ENCODE peak calls at places on chromosomes 3 and 15, in five cellular contexts. T is H1, G is K562, D is HepG2, W is GM12878. L is an unnamed sample.

GRCh38 chr3:127674793-127675189 is 2.0 kb downstream of the ABTB1 start:
- DNase-seq in T (no peak), G (no peak), D (no peak), W (no peak), L (peak)

GRCh38 chr15:53759333-53759975 is at the start of gene WDR72:
- DNase-seq in T (no peak), G (peak), D (no peak), W (no peak), L (peak)

GRCh38 chr15:62977952-62978811 is 64.4 kb upstream of the TPM1 start:
- DNase-seq in T (no peak), G (no peak), D (no peak), W (no peak), L (no peak)

GRCh38 chr3:117921908-117922456 is 1112.7 kb downstream of the IGSF11 start:
- DNase-seq in T (no peak), G (no peak), D (no peak), W (no peak), L (no peak)

GRCh38 chr3:118332699-118333098 is 701.9 kb downstream of the IGSF11 start:
- DNase-seq in T (no peak), G (no peak), D (no peak), W (no peak), L (no peak)

GRCh38 chr3:161305095-161305991 is 66.0 kb downstream of the SPTSSB start:
- DNase-seq in T (no peak), G (peak), D (no peak), W (no peak), L (no peak)

GRCh38 chr3:149415484-149415883 is 38.0 kb upstream of the TM4SF1 start:
- DNase-seq in T (no peak), G (no peak), D (no peak), W (no peak), L (no peak)

GRCh38 chr3:48962340-48962739 is 27.7 kb upstream of the P4HTM start:
- DNase-seq in T (no peak), G (no peak), D (no peak), W (no peak), L (no peak)

GRCh38 chr15:88752501-88752900 is 50.7 kb upstream of the ACAN start:
- DNase-seq in T (no peak), G (no peak), D (no peak), W (no peak), L (no peak)

GRCh38 chr3:78204977-78205376 is 1165.1 kb downstream of the ROBO2 start:
- DNase-seq in T (no peak), G (no peak), D (peak), W (no peak), L (no peak)

GRCh38 chr15:60591491-60592385 is 112.8 kb upstream of the ICE2 start:
- DNase-seq in T (no peak), G (no peak), D (no peak), W (no peak), L (peak)

GRCh38 chr15:60316961-60317360 is 80.8 kb downstream of the ANXA2 start:
- DNase-seq in T (no peak), G (no peak), D (no peak), W (no peak), L (no peak)

GRCh38 chr15:34581043-34581365 is 2.4 kb downstream of the GOLGA8B start:
- DNase-seq in T (no peak), G (no peak), D (no peak), W (no peak), L (no peak)

GRCh38 chr3:65473746-65474145 is 565.0 kb downstream of the MAGI1 start:
- DNase-seq in T (no peak), G (no peak), D (no peak), W (no peak), L (no peak)

GRCh38 chr15:49282366-49282765 is 112.3 kb downstream of the GALK2 start:
- DNase-seq in T (no peak), G (no peak), D (no peak), W (no peak), L (no peak)

DNA sequence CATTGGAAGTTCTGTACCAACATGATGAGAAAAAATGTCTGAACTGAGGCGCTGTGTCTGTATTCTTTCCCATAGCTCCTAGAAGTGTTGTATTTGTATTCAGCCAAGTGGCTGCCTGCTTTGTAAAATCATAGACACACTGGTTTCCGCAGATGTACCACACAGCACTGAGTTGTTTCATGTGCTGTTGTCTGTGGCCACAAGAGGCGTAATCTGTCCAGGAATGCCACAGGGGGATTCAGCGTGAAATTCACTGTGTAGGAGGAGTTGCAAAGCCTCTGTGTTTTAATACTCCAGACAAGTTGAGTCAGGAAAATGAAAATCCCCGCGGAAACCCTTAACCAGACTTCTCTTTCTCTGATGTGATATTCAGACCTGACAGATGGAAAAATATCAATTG is 462.2 kb downstream of the NSUN3 start:
- DNase-seq in T (no peak), G (no peak), D (peak), W (no peak), L (no peak)
- TF ChIP-seq USF2 in T (no peak), G (no peak), D (no peak), W (no peak), L (no peak)

DNA sequence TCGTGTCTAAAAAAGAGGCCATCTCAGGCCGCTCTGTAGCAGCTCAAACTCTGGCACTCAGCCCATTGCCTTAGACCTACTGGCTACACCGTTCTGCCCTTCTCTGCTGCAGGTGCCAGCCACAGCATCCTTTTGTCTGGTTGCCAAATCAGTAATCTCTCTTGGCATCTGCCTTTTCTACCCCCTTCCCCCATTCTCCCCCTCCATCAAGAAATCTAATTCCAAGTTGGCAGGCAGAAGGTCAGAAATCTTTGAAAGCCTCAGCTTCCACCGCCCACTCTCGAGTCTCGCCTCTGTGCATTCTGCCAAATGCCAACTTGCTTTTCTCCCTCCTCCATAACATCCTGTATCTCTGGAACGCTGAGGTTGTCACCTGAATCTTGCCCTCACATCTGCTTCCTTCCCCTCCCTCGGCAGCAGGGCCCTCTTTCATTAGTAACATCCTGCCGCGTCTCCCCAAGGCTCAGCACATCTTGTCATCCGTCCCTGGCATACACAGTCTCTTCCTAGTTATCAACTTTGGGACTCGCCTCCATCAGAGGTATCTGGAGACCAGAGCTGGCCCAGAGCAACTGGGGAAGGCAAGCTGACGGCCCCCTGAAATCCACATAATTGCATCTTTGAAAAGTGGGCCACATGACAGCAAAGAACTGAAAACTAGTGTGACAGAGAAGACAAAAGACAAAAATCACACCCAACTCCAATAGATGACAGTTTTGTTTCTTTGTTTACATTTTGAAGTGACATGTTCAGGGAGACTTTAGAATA is 312.0 kb upstream of the CCDC54 start:
- DNase-seq in T (no peak), G (no peak), D (no peak), W (no peak), L (no peak)
- TF ChIP-seq ATF2 in T (no peak), G (no peak), D (no peak), W (no peak), L (no peak)

DNA sequence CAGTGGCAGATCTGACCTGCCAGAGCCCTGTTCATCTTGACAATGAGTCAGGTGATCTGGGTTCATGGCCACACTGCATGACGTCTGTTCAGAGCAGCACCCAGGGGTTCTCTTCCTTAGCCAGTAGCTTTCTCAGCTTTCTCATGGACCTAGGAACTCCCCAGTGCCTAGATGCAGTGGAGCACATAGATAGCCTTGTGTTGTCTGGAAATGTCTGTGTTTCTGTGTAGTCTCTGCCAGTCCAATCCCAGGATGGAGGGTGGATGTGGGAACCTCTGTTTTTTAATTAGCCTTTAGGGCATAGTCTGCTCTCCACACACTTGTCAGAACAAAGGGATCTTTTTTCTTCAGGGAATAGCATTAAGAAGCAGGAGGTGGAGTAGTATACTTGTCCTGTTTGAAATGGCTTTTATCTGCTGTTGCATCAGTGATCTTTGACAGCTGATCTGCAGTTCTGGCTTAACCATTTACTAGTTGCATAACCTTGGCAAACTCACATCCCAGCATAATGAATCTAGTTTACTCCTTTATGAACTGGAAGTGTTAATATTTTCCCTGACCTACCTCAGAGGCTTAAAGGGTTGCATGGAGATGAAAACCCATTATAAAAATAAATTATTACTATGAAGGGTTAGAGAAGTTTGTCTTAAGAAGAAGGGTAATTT is 16.1 kb upstream of the CACNA1D start:
- DNase-seq in T (no peak), G (no peak), D (peak), W (no peak), L (no peak)
- TF ChIP-seq USF2 in T (no peak), G (no peak), D (peak), W (no peak), L (no peak)

GRCh38 chr15:92159906-92160841 is 233.5 kb upstream of the ST8SIA2 start:
- DNase-seq in T (no peak), G (no peak), D (no peak), W (no peak), L (peak)

GRCh38 chr15:92163641-92164040 is 230.0 kb upstream of the ST8SIA2 start:
- DNase-seq in T (no peak), G (no peak), D (no peak), W (no peak), L (peak)

GRCh38 chr15:92162657-92163056 is 231.0 kb upstream of the ST8SIA2 start:
- DNase-seq in T (no peak), G (no peak), D (no peak), W (no peak), L (no peak)

GRCh38 chr15:92159481-92159880 is 234.2 kb upstream of the ST8SIA2 start:
- DNase-seq in T (no peak), G (no peak), D (no peak), W (no peak), L (no peak)

GRCh38 chr15:92161039-92161670 is 232.5 kb upstream of the ST8SIA2 start:
- DNase-seq in T (no peak), G (no peak), D (no peak), W (peak), L (no peak)
- TF ChIP-seq ATF2 in T (no peak), G (no peak), D (no peak), W (peak), L (no peak)

GRCh38 chr15:42891569-42891968 is 29.0 kb downstream of the TTBK2 start:
- DNase-seq in T (no peak), G (no peak), D (no peak), W (no peak), L (no peak)

DNA sequence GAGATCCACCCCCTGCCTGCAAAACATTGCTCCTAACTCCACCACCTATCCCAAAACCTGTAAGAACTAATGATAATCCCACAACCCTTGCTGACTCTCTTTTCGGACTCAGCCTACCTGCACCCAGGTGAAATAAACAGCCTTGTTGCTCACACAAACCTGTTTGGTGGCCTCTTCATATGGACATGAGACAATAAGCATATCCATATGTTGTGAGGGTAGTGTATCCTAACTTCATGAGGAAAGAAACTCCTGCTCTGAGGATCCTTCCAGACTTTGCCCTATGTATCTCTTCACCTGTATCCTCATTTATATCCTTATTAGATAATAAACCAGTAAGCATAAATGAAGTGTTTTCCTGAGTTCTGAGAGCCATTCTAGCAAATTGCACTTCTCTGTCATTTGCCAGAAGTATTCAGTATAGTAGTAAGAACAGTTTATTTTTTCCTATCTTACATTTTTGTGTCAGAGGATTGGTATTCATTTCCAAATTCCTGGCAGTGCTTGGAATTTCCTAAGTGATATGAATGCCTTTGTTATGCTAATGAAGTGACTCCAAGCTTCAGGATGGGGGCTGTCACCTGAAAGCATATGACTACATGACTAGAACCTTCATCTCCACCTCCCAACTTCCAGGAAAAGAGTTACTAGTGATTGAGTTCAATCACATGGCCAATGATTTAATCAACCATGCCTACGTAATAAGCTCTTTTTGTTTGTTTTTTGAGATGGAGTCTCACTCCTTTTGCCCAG is 30.2 kb downstream of the TTBK2 start:
- DNase-seq in T (peak), G (no peak), D (peak), W (no peak), L (no peak)
- TF ChIP-seq USF2 in T (no peak), G (no peak), D (no peak), W (no peak), L (no peak)

DNA sequence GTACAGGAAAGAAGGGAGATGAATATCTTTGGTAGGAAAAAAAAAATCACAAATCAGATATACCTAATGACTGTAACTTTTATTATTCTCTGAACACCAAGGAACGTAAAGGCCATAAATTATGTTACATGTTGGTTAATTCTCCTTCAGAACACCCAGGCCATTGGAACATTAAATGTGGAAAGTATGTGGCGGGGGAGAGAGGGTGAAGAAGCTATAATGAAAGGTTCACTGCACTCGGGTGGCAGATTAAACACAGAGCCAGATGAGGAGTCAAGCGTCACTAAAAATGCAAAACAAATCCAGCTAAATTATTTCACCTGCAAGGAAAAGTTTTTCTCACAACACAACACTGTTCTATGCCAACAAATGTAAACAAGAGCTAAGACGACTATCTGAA is 193.8 kb downstream of the FHIT start:
- DNase-seq in T (no peak), G (no peak), D (no peak), W (no peak), L (no peak)
- TF ChIP-seq ATF2 in T (no peak), G (no peak), D (no peak), W (no peak), L (no peak)

DNA sequence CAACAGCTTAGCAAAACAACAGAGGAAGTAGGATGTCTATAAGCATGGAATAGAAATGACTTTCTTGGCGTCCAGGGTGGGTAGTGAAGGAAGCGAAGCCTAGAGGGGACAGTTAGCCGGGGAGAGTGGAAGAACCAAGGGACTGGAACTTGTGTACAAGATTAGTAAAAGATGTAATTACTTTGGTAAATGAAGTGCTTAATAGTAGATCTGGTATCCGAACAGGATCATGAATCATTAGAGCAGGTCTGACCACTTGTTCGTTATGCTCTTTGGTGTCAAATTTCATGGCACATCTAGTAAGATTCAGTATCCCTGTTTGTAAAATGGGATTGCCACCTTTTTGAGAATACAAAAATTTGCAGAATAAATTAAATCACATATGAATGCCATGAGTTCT is 112.5 kb upstream of the MLF1 start:
- DNase-seq in T (no peak), G (no peak), D (no peak), W (no peak), L (no peak)
- TF ChIP-seq USF2 in T (no peak), G (no peak), D (no peak), W (no peak), L (no peak)

DNA sequence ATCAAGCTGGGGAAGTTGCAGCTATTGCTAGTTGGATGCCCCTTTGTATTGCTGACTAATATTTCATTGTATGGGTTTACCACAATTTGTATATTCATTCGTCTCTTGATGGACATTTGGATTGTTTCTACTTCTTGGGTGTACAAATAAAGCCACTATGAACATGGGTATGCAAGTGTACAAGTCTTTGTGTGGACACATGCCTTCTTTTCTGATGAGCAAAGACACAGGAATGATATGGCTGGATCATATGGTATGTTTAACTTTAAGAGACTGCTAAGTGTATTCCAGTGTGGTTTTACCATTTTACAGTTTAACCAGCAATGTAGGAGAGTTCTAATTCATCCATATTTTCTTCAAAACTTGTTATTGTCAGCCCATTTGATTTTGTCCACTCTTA is 32.2 kb downstream of the NECTIN3 start:
- DNase-seq in T (no peak), G (no peak), D (no peak), W (no peak), L (no peak)
- TF ChIP-seq ATF2 in T (no peak), G (no peak), D (no peak), W (no peak), L (no peak)

L was measured in WTC11.